ENCODE peak calls at places on chromosome 1, in nine cellular contexts. One of them, this sample, is unnamed.
A peak's percentile ranks its signal among the peaks of the same experiment; 100 is the strongest.

GRCh38 chr1:233912447-233912846 is 8.0 kb downstream of the SLC35F3 start:
- DNase-seq in neural progenitor cell: no peak
- DNase-seq in esophagus squamous epithelium: no peak
- DNase-seq in psoas muscle: no peak
- DNase-seq in GM23338: no peak
- DNase-seq in mammary epithelial cell: no peak
- DNase-seq in cardiac muscle cell: no peak
- DNase-seq in left ventricle myocardium inferior: no peak
- DNase-seq in PC-9: no peak
- DNase-seq in this sample: no peak

GRCh38 chr1:116514708-116515525 is 55.9 kb downstream of the CD58 start:
- DNase-seq in esophagus squamous epithelium: no peak
- DNase-seq in neural progenitor cell: no peak
- DNase-seq in GM23338: no peak
- DNase-seq in left ventricle myocardium inferior: no peak
- DNase-seq in psoas muscle: no peak
- DNase-seq in PC-9: peak; percentile 69
- DNase-seq in cardiac muscle cell: peak; percentile 73
- DNase-seq in mammary epithelial cell: peak; percentile 86
- DNase-seq in this sample: peak; percentile 68

GRCh38 chr1:31768407-31768806 is 4.3 kb upstream of the ADGRB2 start:
- DNase-seq in esophagus squamous epithelium: no peak
- DNase-seq in neural progenitor cell: no peak
- DNase-seq in cardiac muscle cell: no peak
- DNase-seq in GM23338: no peak
- DNase-seq in PC-9: no peak
- DNase-seq in left ventricle myocardium inferior: no peak
- DNase-seq in mammary epithelial cell: no peak
- DNase-seq in psoas muscle: no peak
- DNase-seq in this sample: no peak

GRCh38 chr1:59178339-59178744 is 118.6 kb upstream of the FGGY start:
- DNase-seq in GM23338: no peak
- DNase-seq in cardiac muscle cell: no peak
- DNase-seq in PC-9: no peak
- DNase-seq in mammary epithelial cell: no peak
- DNase-seq in esophagus squamous epithelium: no peak
- DNase-seq in psoas muscle: peak; percentile 81
- DNase-seq in neural progenitor cell: no peak
- DNase-seq in left ventricle myocardium inferior: peak; percentile 46
- DNase-seq in this sample: no peak

GRCh38 chr1:37945743-37946702 is 830 bp downstream of the INPP5B start:
- DNase-seq in mammary epithelial cell: no peak
- DNase-seq in PC-9: no peak
- DNase-seq in esophagus squamous epithelium: no peak
- DNase-seq in left ventricle myocardium inferior: peak; percentile 50
- DNase-seq in cardiac muscle cell: peak; percentile 98
- DNase-seq in neural progenitor cell: no peak
- DNase-seq in GM23338: peak; percentile 28
- DNase-seq in psoas muscle: peak; percentile 84
- DNase-seq in this sample: no peak

GRCh38 chr1:157154940-157155514 is 16.8 kb upstream of the ETV3 start:
- DNase-seq in psoas muscle: peak; percentile 62
- DNase-seq in left ventricle myocardium inferior: peak; percentile 41
- DNase-seq in esophagus squamous epithelium: no peak
- DNase-seq in mammary epithelial cell: peak; percentile 52
- DNase-seq in PC-9: peak; percentile 66
- DNase-seq in GM23338: peak; percentile 24
- DNase-seq in cardiac muscle cell: peak; percentile 85
- DNase-seq in neural progenitor cell: no peak
- DNase-seq in this sample: no peak

GRCh38 chr1:26110731-26111529 is 694 bp upstream of the PDIK1L start:
- DNase-seq in mammary epithelial cell: peak; percentile 71
- DNase-seq in cardiac muscle cell: peak; percentile 75
- DNase-seq in PC-9: peak; percentile 82
- DNase-seq in left ventricle myocardium inferior: peak; percentile 80
- DNase-seq in neural progenitor cell: peak; percentile 94
- DNase-seq in esophagus squamous epithelium: no peak
- DNase-seq in GM23338: peak; percentile 87
- DNase-seq in psoas muscle: peak; percentile 87
- DNase-seq in this sample: peak; percentile 80

GRCh38 chr1:109181085-109181806 is 32.5 kb upstream of the SARS1 start:
- DNase-seq in mammary epithelial cell: no peak
- DNase-seq in cardiac muscle cell: peak; percentile 20
- DNase-seq in psoas muscle: no peak
- DNase-seq in GM23338: no peak
- DNase-seq in neural progenitor cell: no peak
- DNase-seq in PC-9: no peak
- DNase-seq in left ventricle myocardium inferior: no peak
- DNase-seq in esophagus squamous epithelium: no peak
- DNase-seq in this sample: no peak

GRCh38 chr1:221122501-221122900 is 243.3 kb downstream of the HLX start:
- DNase-seq in cardiac muscle cell: no peak
- DNase-seq in psoas muscle: no peak
- DNase-seq in left ventricle myocardium inferior: no peak
- DNase-seq in esophagus squamous epithelium: no peak
- DNase-seq in neural progenitor cell: no peak
- DNase-seq in mammary epithelial cell: no peak
- DNase-seq in GM23338: no peak
- DNase-seq in PC-9: no peak
- DNase-seq in this sample: no peak

GRCh38 chr1:116345830-116346229 is 27.2 kb upstream of the ATP1A1 start:
- DNase-seq in esophagus squamous epithelium: no peak
- DNase-seq in neural progenitor cell: peak; percentile 44
- DNase-seq in psoas muscle: no peak
- DNase-seq in PC-9: no peak
- DNase-seq in GM23338: peak; percentile 72
- DNase-seq in left ventricle myocardium inferior: no peak
- DNase-seq in mammary epithelial cell: no peak
- DNase-seq in cardiac muscle cell: no peak
- DNase-seq in this sample: no peak

GRCh38 chr1:199684686-199685273 is 342.7 kb upstream of the NR5A2 start:
- DNase-seq in GM23338: peak; percentile 70
- DNase-seq in mammary epithelial cell: peak; percentile 56
- DNase-seq in left ventricle myocardium inferior: no peak
- DNase-seq in psoas muscle: no peak
- DNase-seq in cardiac muscle cell: peak; percentile 84
- DNase-seq in PC-9: peak; percentile 34
- DNase-seq in esophagus squamous epithelium: no peak
- DNase-seq in neural progenitor cell: peak; percentile 54
- DNase-seq in this sample: no peak

GRCh38 chr1:17355898-17356297 is 16.1 kb upstream of the PADI6 start:
- DNase-seq in esophagus squamous epithelium: no peak
- DNase-seq in neural progenitor cell: no peak
- DNase-seq in GM23338: no peak
- DNase-seq in PC-9: no peak
- DNase-seq in psoas muscle: no peak
- DNase-seq in cardiac muscle cell: no peak
- DNase-seq in left ventricle myocardium inferior: no peak
- DNase-seq in mammary epithelial cell: no peak
- DNase-seq in this sample: peak; percentile 37

GRCh38 chr1:230103341-230104173 is 36.5 kb downstream of the GALNT2 start:
- DNase-seq in PC-9: no peak
- DNase-seq in cardiac muscle cell: peak; percentile 41
- DNase-seq in mammary epithelial cell: no peak
- DNase-seq in left ventricle myocardium inferior: no peak
- DNase-seq in psoas muscle: no peak
- DNase-seq in esophagus squamous epithelium: no peak
- DNase-seq in GM23338: no peak
- DNase-seq in neural progenitor cell: no peak
- DNase-seq in this sample: no peak
- H3K4me3 ChIP-seq in PC-9: no peak overlapping the region
- H3K4me3 ChIP-seq in cardiac muscle cell: no peak overlapping the region
- H3K4me3 ChIP-seq in mammary epithelial cell: no peak overlapping the region
- H3K4me3 ChIP-seq in left ventricle myocardium inferior: no peak overlapping the region
- H3K4me3 ChIP-seq in psoas muscle: peak overlapping the region; percentile 23
- H3K4me3 ChIP-seq in esophagus squamous epithelium: peak overlapping the region; percentile 39
- H3K4me3 ChIP-seq in GM23338: no peak overlapping the region
- H3K4me3 ChIP-seq in neural progenitor cell: no peak overlapping the region
- H3K4me3 ChIP-seq in this sample: no peak overlapping the region

GRCh38 chr1:174931214-174931613 is 68.5 kb upstream of the CACYBP start:
- DNase-seq in GM23338: peak; percentile 23
- DNase-seq in psoas muscle: no peak
- DNase-seq in esophagus squamous epithelium: no peak
- DNase-seq in left ventricle myocardium inferior: no peak
- DNase-seq in PC-9: no peak
- DNase-seq in neural progenitor cell: peak; percentile 73
- DNase-seq in cardiac muscle cell: no peak
- DNase-seq in mammary epithelial cell: peak; percentile 15
- DNase-seq in this sample: no peak

GRCh38 chr1:174938306-174939000 is 61.3 kb upstream of the CACYBP start:
- DNase-seq in PC-9: no peak
- DNase-seq in psoas muscle: no peak
- DNase-seq in left ventricle myocardium inferior: no peak
- DNase-seq in esophagus squamous epithelium: no peak
- DNase-seq in GM23338: no peak
- DNase-seq in neural progenitor cell: no peak
- DNase-seq in mammary epithelial cell: no peak
- DNase-seq in cardiac muscle cell: peak; percentile 11
- DNase-seq in this sample: no peak

DNA sequence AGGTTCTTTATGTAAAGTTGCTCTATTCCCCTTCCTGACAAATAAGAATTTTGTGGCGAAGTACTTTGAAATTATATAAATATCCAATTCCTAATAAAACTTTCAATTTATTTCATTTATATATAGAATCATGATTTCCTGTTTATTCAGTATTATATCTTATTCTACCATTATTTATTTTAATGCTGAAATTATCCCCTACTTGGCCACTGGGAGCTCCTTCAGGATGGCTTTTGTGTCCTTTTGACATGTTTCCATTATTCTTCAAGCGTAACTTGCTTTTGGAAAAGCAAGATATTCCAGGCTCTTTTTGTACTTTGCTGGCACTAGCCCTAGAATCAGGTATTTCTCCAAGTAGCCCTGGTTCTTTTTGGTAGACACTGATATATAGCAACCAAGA is 67.2 kb upstream of the CACYBP start:
- DNase-seq in GM23338: no peak
- DNase-seq in left ventricle myocardium inferior: no peak
- DNase-seq in mammary epithelial cell: no peak
- DNase-seq in esophagus squamous epithelium: no peak
- DNase-seq in neural progenitor cell: no peak
- DNase-seq in PC-9: no peak
- DNase-seq in psoas muscle: no peak
- DNase-seq in cardiac muscle cell: no peak
- DNase-seq in this sample: no peak
- TF ChIP-seq CTCF in GM23338: peak; percentile 29
- TF ChIP-seq CTCF in left ventricle myocardium inferior: no peak
- TF ChIP-seq CTCF in mammary epithelial cell: no peak
- TF ChIP-seq CTCF in esophagus squamous epithelium: no peak
- TF ChIP-seq CTCF in neural progenitor cell: peak; percentile 24
- TF ChIP-seq CTCF in PC-9: no peak
- TF ChIP-seq CTCF in psoas muscle: no peak
- TF ChIP-seq CTCF in cardiac muscle cell: no peak
- TF ChIP-seq CTCF in this sample: no peak

GRCh38 chr1:15123925-15124324 is 29.6 kb upstream of the TMEM51 start:
- DNase-seq in neural progenitor cell: no peak
- DNase-seq in esophagus squamous epithelium: no peak
- DNase-seq in GM23338: no peak
- DNase-seq in cardiac muscle cell: no peak
- DNase-seq in psoas muscle: no peak
- DNase-seq in PC-9: no peak
- DNase-seq in mammary epithelial cell: no peak
- DNase-seq in left ventricle myocardium inferior: no peak
- DNase-seq in this sample: no peak
- H3K27me3 ChIP-seq in neural progenitor cell: no peaks in the 10 kb centered on the region
- H3K27me3 ChIP-seq in esophagus squamous epithelium: no peaks in the 10 kb centered on the region
- H3K27me3 ChIP-seq in GM23338: no peaks in the 10 kb centered on the region
- H3K27me3 ChIP-seq in cardiac muscle cell: no peaks in the 10 kb centered on the region
- H3K27me3 ChIP-seq in psoas muscle: peaks cover 3% of the 10 kb centered on the region
- H3K27me3 ChIP-seq in PC-9: no peaks in the 10 kb centered on the region
- H3K27me3 ChIP-seq in mammary epithelial cell: no peaks in the 10 kb centered on the region
- H3K27me3 ChIP-seq in left ventricle myocardium inferior: no peaks in the 10 kb centered on the region
- H3K27me3 ChIP-seq in this sample: no peaks in the 10 kb centered on the region

GRCh38 chr1:47557086-47557866 is 119.4 kb downstream of the FOXD2 start:
- DNase-seq in GM23338: no peak
- DNase-seq in psoas muscle: no peak
- DNase-seq in neural progenitor cell: no peak
- DNase-seq in left ventricle myocardium inferior: no peak
- DNase-seq in cardiac muscle cell: no peak
- DNase-seq in PC-9: no peak
- DNase-seq in esophagus squamous epithelium: no peak
- DNase-seq in mammary epithelial cell: no peak
- DNase-seq in this sample: no peak

GRCh38 chr1:47559944-47560695 is 122.3 kb downstream of the FOXD2 start:
- DNase-seq in left ventricle myocardium inferior: no peak
- DNase-seq in esophagus squamous epithelium: no peak
- DNase-seq in psoas muscle: no peak
- DNase-seq in mammary epithelial cell: no peak
- DNase-seq in GM23338: no peak
- DNase-seq in PC-9: no peak
- DNase-seq in cardiac muscle cell: no peak
- DNase-seq in neural progenitor cell: no peak
- DNase-seq in this sample: peak; percentile 62

GRCh38 chr1:47561523-47562007 is 123.7 kb downstream of the FOXD2 start:
- DNase-seq in PC-9: no peak
- DNase-seq in neural progenitor cell: no peak
- DNase-seq in esophagus squamous epithelium: no peak
- DNase-seq in psoas muscle: no peak
- DNase-seq in GM23338: no peak
- DNase-seq in mammary epithelial cell: peak; percentile 86
- DNase-seq in left ventricle myocardium inferior: no peak
- DNase-seq in cardiac muscle cell: no peak
- DNase-seq in this sample: no peak

GRCh38 chr1:47555841-47556616 is 118.2 kb downstream of the FOXD2 start:
- DNase-seq in left ventricle myocardium inferior: no peak
- DNase-seq in neural progenitor cell: no peak
- DNase-seq in PC-9: no peak
- DNase-seq in psoas muscle: no peak
- DNase-seq in esophagus squamous epithelium: no peak
- DNase-seq in mammary epithelial cell: no peak
- DNase-seq in GM23338: peak; percentile 22
- DNase-seq in cardiac muscle cell: no peak
- DNase-seq in this sample: no peak

DNA sequence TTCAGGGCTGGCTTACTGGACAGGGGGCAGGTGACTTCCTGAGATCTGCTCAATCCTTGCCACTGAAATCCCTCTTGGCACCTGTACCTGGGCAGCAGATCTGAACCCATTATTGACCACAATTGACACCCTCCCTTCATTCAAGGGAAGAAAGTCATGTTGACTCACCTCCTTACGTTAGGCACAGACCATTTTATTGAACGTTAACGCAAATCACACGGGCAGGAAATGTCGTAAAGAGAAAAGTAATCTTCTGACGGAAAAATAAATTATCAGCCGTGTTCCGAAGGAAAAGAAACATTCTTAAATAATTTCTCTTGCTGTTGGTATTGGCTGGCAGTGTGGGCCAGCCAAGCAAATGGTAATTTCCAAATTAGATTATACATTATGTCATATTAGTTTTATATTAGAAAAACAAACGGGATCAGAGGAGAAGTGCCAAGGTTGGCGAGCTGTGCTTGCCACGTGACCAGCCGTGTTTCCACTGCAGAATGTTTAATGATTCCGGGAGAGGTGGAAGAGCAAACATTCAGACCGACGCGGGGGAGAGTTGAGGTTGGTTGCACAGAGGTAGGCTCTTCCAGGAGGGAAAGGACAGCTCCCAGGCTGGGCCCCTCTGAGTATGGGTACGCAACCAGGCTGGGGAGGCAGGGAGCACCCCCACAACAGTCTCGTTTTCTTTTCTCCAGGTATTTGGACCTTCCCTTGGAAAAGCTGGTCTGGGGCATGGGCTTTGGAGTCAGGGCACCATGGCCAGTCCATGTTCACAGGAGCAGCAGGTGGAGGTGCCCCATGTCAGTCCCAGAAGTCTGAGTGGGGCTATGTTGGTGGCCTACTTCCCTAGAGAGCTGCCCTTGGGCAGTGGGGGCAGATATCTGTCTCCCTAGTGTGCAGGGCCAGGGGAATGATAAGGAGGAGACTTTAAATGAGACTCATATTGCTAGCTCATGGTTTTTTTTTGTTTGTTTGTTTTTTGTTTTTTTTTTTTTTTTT is 121.1 kb downstream of the FOXD2 start:
- DNase-seq in left ventricle myocardium inferior: no peak
- DNase-seq in neural progenitor cell: no peak
- DNase-seq in GM23338: no peak
- DNase-seq in PC-9: no peak
- DNase-seq in mammary epithelial cell: no peak
- DNase-seq in esophagus squamous epithelium: no peak
- DNase-seq in cardiac muscle cell: no peak
- DNase-seq in psoas muscle: no peak
- DNase-seq in this sample: no peak
- H3K4me3 ChIP-seq in left ventricle myocardium inferior: no peak overlapping the region
- H3K4me3 ChIP-seq in neural progenitor cell: no peak overlapping the region
- H3K4me3 ChIP-seq in GM23338: no peak overlapping the region
- H3K4me3 ChIP-seq in PC-9: no peak overlapping the region
- H3K4me3 ChIP-seq in mammary epithelial cell: no peak overlapping the region
- H3K4me3 ChIP-seq in esophagus squamous epithelium: peak overlapping the region; percentile 41
- H3K4me3 ChIP-seq in cardiac muscle cell: no peak overlapping the region
- H3K4me3 ChIP-seq in psoas muscle: no peak overlapping the region
- H3K4me3 ChIP-seq in this sample: no peak overlapping the region